ENCODE peak calls at places on chromosomes 5 and 9, in five cellular contexts. W is CD4-positive, alpha-beta T cell; F is fibroblast of the aortic adventitia; B is SK-N-SH; X is omental fat pad. D is an unnamed sample.

GRCh38 chr5:57340681-57341080 is 141.9 kb downstream of the ACTBL2 start:
- DNase-seq in W (no peak), F (no peak), B (no peak), X (no peak), D (no peak)

GRCh38 chr5:59296317-59297264 is 596.9 kb downstream of the PDE4D start:
- DNase-seq in W (no peak), F (peak), B (no peak), X (no peak), D (no peak)

GRCh38 chr9:132044176-132044880 is 35.3 kb downstream of the MED27 start:
- DNase-seq in W (no peak), F (no peak), B (no peak), X (no peak), D (no peak)

GRCh38 chr9:114429488-114429887 is 41.7 kb upstream of the AKNA start:
- DNase-seq in W (no peak), F (no peak), B (no peak), X (no peak), D (no peak)

GRCh38 chr9:134054891-134055811 is 12.7 kb downstream of the BRD3 start:
- DNase-seq in W (no peak), F (no peak), B (no peak), X (no peak), D (no peak)

GRCh38 chr5:13745508-13745907 is 199.0 kb downstream of the DNAH5 start:
- DNase-seq in W (no peak), F (peak), B (no peak), X (no peak), D (peak)

GRCh38 chr9:89178162-89179120 is at the start of gene SHC3:
- DNase-seq in W (no peak), F (peak), B (peak), X (no peak), D (no peak)

GRCh38 chr5:44388504-44389409 is 463 bp downstream of the FGF10 start:
- DNase-seq in W (no peak), F (peak), B (no peak), X (no peak), D (no peak)

GRCh38 chr9:122333169-122333808 is 37.5 kb upstream of the PTGS1 start:
- DNase-seq in W (no peak), F (no peak), B (no peak), X (no peak), D (no peak)

GRCh38 chr5:72619677-72620076 is 112.5 kb upstream of the ZNF366 start:
- DNase-seq in W (no peak), F (no peak), B (no peak), X (no peak), D (no peak)

GRCh38 chr5:156556666-156557401 is 229.9 kb downstream of the SGCD start:
- DNase-seq in W (no peak), F (no peak), B (no peak), X (no peak), D (no peak)

GRCh38 chr9:33868430-33869000 is 51.6 kb downstream of the UBE2R2 start:
- DNase-seq in W (no peak), F (peak), B (no peak), X (no peak), D (no peak)

GRCh38 chr9:100104314-100104713 is 5.3 kb downstream of the INVS start:
- DNase-seq in W (no peak), F (no peak), B (no peak), X (no peak), D (no peak)

GRCh38 chr5:179244051-179244450 is 101.2 kb downstream of the ADAMTS2 start:
- DNase-seq in W (no peak), F (peak), B (no peak), X (no peak), D (no peak)

GRCh38 chr5:159084053-159084452 is 15.7 kb downstream of the EBF1 start:
- DNase-seq in W (no peak), F (no peak), B (no peak), X (no peak), D (no peak)

GRCh38 chr5:112240011-112240410 is 179.1 kb downstream of the EPB41L4A start:
- DNase-seq in W (no peak), F (peak), B (no peak), X (no peak), D (no peak)
- TF ChIP-seq CTCF in W (no peak), F (no peak), B (no peak), X (no peak), D (no peak)

DNA sequence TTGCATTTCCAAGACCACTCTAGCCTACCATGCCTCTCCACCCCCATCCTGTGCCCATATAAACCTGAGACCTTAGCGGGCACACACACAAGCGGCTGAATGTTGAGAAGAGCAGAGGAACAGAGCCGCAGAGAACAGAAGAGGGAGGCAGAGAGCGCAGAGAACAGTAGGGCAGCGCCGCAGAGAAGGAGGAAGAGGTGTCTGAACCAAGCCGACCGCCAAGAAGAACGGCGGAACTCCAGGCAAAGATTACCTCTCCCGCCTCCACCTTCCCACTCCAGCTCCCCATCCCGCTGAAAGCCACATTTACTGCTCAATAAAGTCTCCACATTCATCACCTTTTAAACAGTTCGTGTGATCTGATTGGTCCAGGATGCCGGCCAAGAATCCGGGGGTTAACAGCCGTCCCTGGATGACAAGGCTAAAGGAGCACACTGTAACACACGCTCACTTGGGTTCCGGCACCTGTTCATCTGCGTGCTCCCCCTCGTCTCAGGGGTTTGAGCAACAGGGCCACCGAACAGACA is 33.2 kb downstream of the GRIN3A start:
- DNase-seq in W (peak), F (no peak), B (no peak), X (no peak), D (no peak)
- TF ChIP-seq CTCF in W (peak), F (no peak), B (no peak), X (no peak), D (peak)

GRCh38 chr5:132227485-132228240 is at the start of gene P4HA2:
- DNase-seq in W (peak), F (peak), B (peak), X (peak), D (peak)
- TF ChIP-seq CTCF in W (no peak), F (peak), B (no peak), X (no peak), D (no peak)

DNA sequence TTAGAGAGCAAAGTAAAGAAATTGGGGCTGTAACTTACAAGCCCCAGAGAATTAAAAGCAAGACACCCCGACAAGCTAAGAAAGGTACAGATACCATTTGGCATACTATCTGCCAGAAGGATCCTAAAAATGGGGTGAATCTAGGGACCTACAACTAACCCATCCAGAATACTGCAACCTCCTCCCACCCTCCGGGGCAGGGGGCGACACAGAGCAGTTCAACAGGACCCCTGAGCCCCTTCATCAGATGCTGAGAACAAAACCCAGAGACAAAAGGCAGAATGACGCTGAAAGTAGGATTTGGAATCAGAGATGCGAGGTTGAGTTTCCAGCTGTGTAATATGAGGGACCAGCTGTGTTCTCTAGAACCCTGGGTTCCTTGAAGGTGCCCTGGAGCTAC is 71.2 kb downstream of the EPB41L4B start:
- DNase-seq in W (no peak), F (no peak), B (peak), X (no peak), D (no peak)
- TF ChIP-seq CTCF in W (no peak), F (no peak), B (no peak), X (no peak), D (no peak)

GRCh38 chr9:137740311-137740710 is 121.5 kb downstream of the EHMT1 start:
- DNase-seq in W (no peak), F (peak), B (peak), X (no peak), D (no peak)
- TF ChIP-seq CTCF in W (no peak), F (no peak), B (peak), X (no peak), D (no peak)

GRCh38 chr9:98807811-98808195 is 333 bp downstream of the GALNT12 start:
- DNase-seq in W (peak), F (no peak), B (no peak), X (no peak), D (no peak)

GRCh38 chr9:98806394-98807069 is 938 bp upstream of the GALNT12 start:
- DNase-seq in W (no peak), F (peak), B (no peak), X (no peak), D (no peak)

GRCh38 chr9:98808411-98808815 is 943 bp downstream of the GALNT12 start:
- DNase-seq in W (no peak), F (no peak), B (no peak), X (no peak), D (no peak)

GRCh38 chr9:98805506-98806272 is 1.8 kb upstream of the GALNT12 start:
- DNase-seq in W (no peak), F (peak), B (no peak), X (no peak), D (no peak)

GRCh38 chr9:98807070-98807810 is at the start of gene GALNT12:
- DNase-seq in W (peak), F (no peak), B (peak), X (no peak), D (no peak)
- TF ChIP-seq CTCF in W (no peak), F (no peak), B (no peak), X (no peak), D (no peak)

DNA sequence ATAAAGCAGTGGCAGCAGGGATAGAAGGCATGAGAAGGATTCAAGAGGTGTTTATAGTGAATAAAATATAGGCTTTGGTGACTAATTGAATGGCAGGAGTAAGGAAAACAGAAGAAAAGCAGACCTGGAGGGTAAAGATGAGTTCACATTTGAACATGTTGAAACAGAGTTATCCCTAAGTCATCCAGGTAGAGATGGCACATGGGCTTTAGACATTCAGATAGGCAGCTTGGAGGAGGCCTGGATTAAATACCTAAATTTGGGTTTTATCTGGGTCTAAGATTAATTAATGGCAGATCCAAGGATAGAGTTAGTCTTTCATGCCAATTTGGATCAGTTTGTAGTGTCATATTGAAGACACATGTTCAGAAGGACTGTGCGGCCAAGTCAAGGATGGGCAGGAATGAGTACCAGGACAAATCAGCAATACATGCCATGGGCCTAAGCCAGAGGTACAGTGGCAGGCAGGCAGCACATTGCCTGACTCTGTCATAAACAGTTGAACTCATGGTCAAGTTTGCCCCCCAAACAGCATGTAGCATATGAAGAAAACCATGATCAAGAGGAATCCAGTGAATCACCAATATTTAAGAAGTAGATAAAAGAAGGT is 115.5 kb upstream of the SLC12A2 start:
- DNase-seq in W (no peak), F (no peak), B (no peak), X (no peak), D (no peak)
- TF ChIP-seq CTCF in W (no peak), F (no peak), B (no peak), X (no peak), D (no peak)

GRCh38 chr9:69746859-69747560 is 12.8 kb downstream of the PTAR1 start:
- DNase-seq in W (no peak), F (no peak), B (no peak), X (no peak), D (no peak)
- TF ChIP-seq CTCF in W (no peak), F (no peak), B (no peak), X (no peak), D (no peak)

D was measured in AG09319.